ENCODE peak calls at places on chromosomes 1 and 21, in nine cellular contexts. O is K562, T is esophagus muscularis mucosa, Y is ovary, H is HepG2, K is tibial nerve, U is GM12878, R is A549, X is upper lobe of left lung. F is an unnamed sample.

GRCh38 chr1:101262601-101263348 is 26.0 kb downstream of the S1PR1 start:
- DNase-seq in O (peak; percentile 37), T (peak; percentile 64), Y (no peak), H (no peak), K (no peak), U (no peak), R (no peak), X (no peak), F (no peak)

GRCh38 chr1:98556521-98557158 is 104.9 kb upstream of the SNX7 start:
- DNase-seq in O (peak; percentile 5), T (no peak), Y (no peak), H (peak; percentile 30), K (no peak), U (no peak), R (peak; percentile 24), X (no peak), F (no peak)

GRCh38 chr1:25064465-25065238 is 134.6 kb upstream of the RUNX3 start:
- DNase-seq in O (no peak), T (no peak), Y (no peak), H (no peak), K (no peak), U (no peak), R (no peak), X (no peak), F (no peak)

GRCh38 chr1:208201241-208201640 is 42.9 kb downstream of the PLXNA2 start:
- DNase-seq in O (peak; percentile 57), T (no peak), Y (peak; percentile 61), H (peak; percentile 72), K (peak; percentile 27), U (no peak), R (peak; percentile 86), X (no peak), F (no peak)

GRCh38 chr1:16367968-16368910 is 1.2 kb downstream of the SZRD1 start:
- DNase-seq in O (peak; percentile 33), T (no peak), Y (no peak), H (no peak), K (no peak), U (no peak), R (no peak), X (no peak), F (no peak)

GRCh38 chr1:154729598-154729997 is 121.6 kb upstream of the ADAR start:
- DNase-seq in O (no peak), T (no peak), Y (no peak), H (no peak), K (no peak), U (no peak), R (no peak), X (no peak), F (no peak)

GRCh38 chr1:88697503-88697902 is 13.4 kb downstream of the PKN2 start:
- DNase-seq in O (no peak), T (no peak), Y (no peak), H (no peak), K (no peak), U (no peak), R (no peak), X (no peak), F (no peak)

GRCh38 chr1:67674260-67675011 is 10.6 kb upstream of the GADD45A start:
- DNase-seq in O (no peak), T (no peak), Y (peak; percentile 34), H (no peak), K (peak; percentile 17), U (no peak), R (no peak), X (no peak), F (no peak)

GRCh38 chr1:193113258-193113991 is 8.2 kb upstream of the GLRX2 start:
- DNase-seq in O (peak; percentile 77), T (no peak), Y (no peak), H (no peak), K (no peak), U (no peak), R (no peak), X (no peak), F (no peak)

GRCh38 chr1:215397106-215397505 is 170.0 kb upstream of the KCTD3 start:
- DNase-seq in O (no peak), T (no peak), Y (no peak), H (no peak), K (no peak), U (no peak), R (no peak), X (no peak), F (no peak)

GRCh38 chr1:83799474-83800085 is 199.4 kb downstream of the TTLL7 start:
- DNase-seq in O (no peak), T (no peak), Y (no peak), H (no peak), K (no peak), U (no peak), R (no peak), X (no peak), F (no peak)
- TF ChIP-seq EP300 in O (no peak), T (no peak), Y (no peak), H (no peak), K (no peak), U (no peak), R (no peak), X (no peak), F (no peak)

DNA sequence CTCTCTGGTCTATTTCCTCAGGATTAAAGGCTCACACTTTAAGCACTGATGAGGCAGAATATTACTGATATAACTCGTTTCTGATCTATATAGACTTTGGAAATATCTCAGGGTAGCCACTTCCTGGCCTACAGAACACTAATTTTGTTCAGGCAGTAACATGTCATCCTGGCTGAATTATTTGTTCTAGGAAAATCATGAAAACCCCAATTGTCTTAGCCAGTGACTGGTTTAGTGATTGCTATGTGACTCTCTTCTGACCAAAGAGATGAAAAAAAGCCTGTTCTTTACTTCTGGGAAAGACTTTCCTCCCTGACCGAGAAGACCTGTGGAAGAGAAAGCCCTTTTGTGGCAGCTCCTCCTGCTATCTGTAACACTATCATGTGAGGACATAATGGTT is 453.7 kb downstream of the SETD4 start:
- DNase-seq in O (no peak), T (no peak), Y (no peak), H (no peak), K (no peak), U (no peak), R (no peak), X (no peak), F (no peak)
- TF ChIP-seq EP300 in O (no peak), T (no peak), Y (no peak), H (no peak), K (no peak), U (no peak), R (no peak), X (no peak), F (no peak)

GRCh38 chr1:15141933-15142647 is 11.5 kb upstream of the TMEM51 start:
- DNase-seq in O (no peak), T (no peak), Y (no peak), H (no peak), K (no peak), U (no peak), R (no peak), X (no peak), F (no peak)

GRCh38 chr1:15137807-15138206 is 15.7 kb upstream of the TMEM51 start:
- DNase-seq in O (no peak), T (no peak), Y (no peak), H (no peak), K (no peak), U (no peak), R (no peak), X (no peak), F (no peak)

GRCh38 chr1:15134285-15134684 is 19.3 kb upstream of the TMEM51 start:
- DNase-seq in O (no peak), T (no peak), Y (no peak), H (no peak), K (no peak), U (no peak), R (no peak), X (no peak), F (no peak)

GRCh38 chr1:15145327-15145726 is 8.2 kb upstream of the TMEM51 start:
- DNase-seq in O (no peak), T (no peak), Y (no peak), H (peak; percentile 92), K (no peak), U (no peak), R (no peak), X (no peak), F (no peak)

DNA sequence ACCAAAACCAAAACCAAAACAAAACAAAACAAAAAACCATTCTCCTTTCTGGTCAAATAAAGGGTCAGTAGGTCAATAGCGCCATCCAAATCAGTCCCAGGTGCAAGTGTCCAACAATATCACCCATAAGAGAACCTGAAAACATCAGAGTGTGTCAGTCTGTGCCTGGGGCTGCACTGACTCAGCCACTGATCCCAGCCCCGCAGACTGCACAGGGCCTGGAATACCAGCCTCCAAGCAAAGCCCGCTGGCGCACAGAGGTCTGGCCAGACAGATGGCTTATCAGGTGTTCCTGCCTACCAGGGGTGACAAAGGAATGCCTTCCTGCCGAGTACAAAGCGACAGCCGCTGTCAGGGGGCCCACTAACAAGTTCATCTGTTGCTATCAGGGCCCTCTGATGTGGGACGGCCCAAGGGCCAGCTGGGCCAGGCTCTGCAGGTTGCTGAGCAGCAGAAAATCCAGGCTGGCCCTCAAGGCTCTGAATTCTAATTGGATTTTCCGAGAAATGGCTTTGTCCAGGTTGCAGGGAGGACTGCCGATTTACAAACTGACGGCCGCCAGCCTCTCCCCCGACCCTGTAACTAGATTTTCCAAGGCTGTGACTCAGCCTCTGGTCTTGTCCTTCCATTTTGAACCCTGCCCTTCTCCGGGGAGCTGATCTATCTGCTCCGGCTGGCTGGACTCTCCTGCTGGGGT is 13.7 kb upstream of the TMEM51 start:
- DNase-seq in O (peak; percentile 16), T (no peak), Y (no peak), H (peak; percentile 96), K (no peak), U (no peak), R (no peak), X (peak; percentile 54), F (no peak)
- TF ChIP-seq EP300 in O (no peak), T (no peak), Y (no peak), H (peak; percentile 77), K (no peak), U (no peak), R (no peak), X (no peak), F (no peak)

DNA sequence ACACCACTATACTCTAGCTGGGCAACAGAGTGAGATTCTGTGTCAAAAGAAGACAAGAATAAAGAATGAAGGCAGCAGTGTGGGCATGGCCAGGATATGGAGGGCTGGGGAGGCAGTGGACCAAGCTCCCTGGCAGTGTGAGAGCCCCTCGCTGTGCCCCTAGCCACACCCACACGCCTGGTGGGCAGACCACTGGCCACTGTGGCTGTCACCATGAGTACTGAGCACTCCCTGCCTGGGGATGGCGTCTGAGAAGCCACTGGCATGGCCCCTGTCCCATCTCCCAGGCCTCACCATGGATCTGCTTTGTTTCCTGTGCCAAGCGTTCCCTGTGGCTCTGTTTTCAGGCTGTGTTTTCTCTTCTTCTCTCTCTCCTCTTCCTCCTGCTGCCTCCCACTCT is 51.7 kb downstream of the STUM start:
- DNase-seq in O (no peak), T (no peak), Y (peak; percentile 6), H (no peak), K (no peak), U (no peak), R (no peak), X (no peak), F (no peak)
- TF ChIP-seq EP300 in O (no peak), T (no peak), Y (no peak), H (no peak), K (no peak), U (no peak), R (no peak), X (no peak), F (no peak)

GRCh38 chr1:182601416-182601786 is 2.8 kb downstream of the RGS16 start:
- DNase-seq in O (peak; percentile 90), T (no peak), Y (peak; percentile 79), H (peak; percentile 75), K (peak; percentile 70), U (peak; percentile 64), R (peak; percentile 82), X (no peak), F (no peak)
- TF ChIP-seq EP300 in O (no peak), T (no peak), Y (no peak), H (no peak), K (peak; percentile 24), U (no peak), R (no peak), X (no peak), F (no peak)

F was measured in suprapubic skin.